ENCODE peak calls at places on chromosomes 16 and 17, in four cellular contexts. Y is Peyer's patch; S is IMR-90; I is CD8-positive, alpha-beta memory T cell. G is an unnamed sample.
A peak's percentile ranks its signal among the peaks of the same experiment; 100 is the strongest.

GRCh38 chr17:68033636-68034451 is 1.7 kb upstream of the KPNA2 start:
- DNase-seq in S (peak; percentile 65), I (no peak), Y (no peak), G (no peak)

GRCh38 chr16:87286839-87287626 is 30.2 kb downstream of the C16orf95 start:
- DNase-seq in S (no peak), I (no peak), Y (no peak), G (no peak)

GRCh38 chr17:55160501-55160900 is 104.3 kb upstream of the HLF start:
- DNase-seq in S (peak; percentile 4), Y (no peak), I (no peak), G (no peak)

GRCh38 chr16:83443972-83444371 is 363.8 kb upstream of the HSBP1 start:
- DNase-seq in S (no peak), Y (no peak), I (no peak), G (no peak)

GRCh38 chr17:17381438-17382059 is 78.4 kb downstream of the NT5M start:
- DNase-seq in I (no peak), S (no peak), Y (no peak), G (no peak)

GRCh38 chr16:67165121-67166034 is 833 bp downstream of the HSF4 start:
- DNase-seq in Y (peak; percentile 48), S (no peak), I (no peak), G (no peak)

GRCh38 chr16:35364263-35364662 is 1904.9 kb downstream of the TP53TG3F start:
- DNase-seq in I (no peak), Y (no peak), S (no peak), G (no peak)

GRCh38 chr16:50901062-50901461 is 159.2 kb downstream of the CYLD start:
- DNase-seq in S (no peak), Y (no peak), I (no peak), G (no peak)

GRCh38 chr16:86477642-86478041 is 32.7 kb upstream of the FOXF1 start:
- DNase-seq in Y (no peak), S (peak; percentile 83), I (no peak), G (no peak)

GRCh38 chr17:74374786-74375185 is 7.5 kb downstream of the GPR142 start:
- DNase-seq in S (no peak), I (no peak), Y (no peak), G (no peak)

GRCh38 chr17:6561446-6561845 is 5.1 kb upstream of the PITPNM3 start:
- DNase-seq in Y (no peak), S (no peak), I (no peak), G (no peak)

GRCh38 chr17:6558932-6559752 is 2.8 kb upstream of the PITPNM3 start:
- DNase-seq in I (peak; percentile 34), S (no peak), Y (no peak), G (no peak)

GRCh38 chr17:6558276-6558675 is 1.9 kb upstream of the PITPNM3 start:
- DNase-seq in Y (no peak), S (no peak), I (no peak), G (no peak)

GRCh38 chr17:6559753-6560215 is 3.4 kb upstream of the PITPNM3 start:
- DNase-seq in S (no peak), I (no peak), Y (no peak), G (no peak)

DNA sequence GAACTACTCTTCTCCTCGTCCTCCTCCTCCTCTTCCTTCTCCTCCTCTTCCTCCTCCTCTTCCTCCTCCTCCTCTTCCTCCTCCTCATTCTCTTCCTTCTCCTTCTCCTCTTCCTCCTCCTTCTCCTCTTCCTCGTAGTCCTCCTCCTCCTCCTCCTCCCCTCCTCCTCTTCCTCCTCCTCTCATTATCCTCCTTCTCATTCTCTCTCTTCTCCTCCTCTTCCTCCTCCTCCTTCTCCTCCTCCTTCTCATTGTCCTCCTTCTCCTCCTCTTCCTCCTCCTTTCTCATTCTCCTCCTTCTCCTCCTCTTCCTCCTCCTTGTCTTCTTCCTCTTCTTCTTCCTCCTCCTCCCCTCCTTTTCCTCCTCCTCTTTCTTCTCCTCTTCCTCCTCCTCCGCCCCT is 4.1 kb upstream of the PITPNM3 start:
- DNase-seq in I (no peak), S (no peak), Y (no peak), G (no peak)
- H3K27me3 ChIP-seq in I (peaks cover 2% of the 10 kb centered on the region), S (peaks cover 14% of the 10 kb centered on the region), Y (no peaks in the 10 kb centered on the region), G (peaks cover 16% of the 10 kb centered on the region)

GRCh38 chr16:19131809-19132777 is 18.3 kb downstream of the ITPRIPL2 start:
- DNase-seq in I (no peak), Y (no peak), S (no peak), G (no peak)
- H3K4me1 ChIP-seq in I (no peaks in the 10 kb centered on the region), Y (no peaks in the 10 kb centered on the region), S (peaks cover 32% of the 10 kb centered on the region), G (peaks cover 50% of the 10 kb centered on the region)

DNA sequence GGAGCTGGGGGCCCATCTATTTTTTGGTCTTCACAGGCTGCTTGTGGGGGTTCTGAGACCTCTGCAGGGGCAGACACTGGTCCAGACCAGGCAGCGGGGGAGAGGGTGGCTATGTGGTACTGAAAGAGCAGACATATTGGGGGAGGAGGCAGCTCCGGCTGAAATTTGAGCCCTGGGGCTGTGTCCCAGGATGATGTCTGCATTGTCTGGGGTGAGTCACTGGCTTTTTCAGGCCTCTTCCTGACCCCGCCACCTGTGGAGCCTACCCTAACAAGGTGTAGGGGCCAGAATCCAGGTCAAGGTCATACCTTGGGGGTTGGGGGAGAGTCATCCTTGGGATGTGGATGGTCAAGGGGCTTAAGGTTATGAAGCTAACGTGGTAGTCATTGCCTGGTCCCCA is 2.4 kb downstream of the CORO6 start:
- DNase-seq in S (peak; percentile 47), I (no peak), Y (no peak), G (no peak)
- H3K27me3 ChIP-seq in S (no peaks in the 10 kb centered on the region), I (no peaks in the 10 kb centered on the region), Y (no peaks in the 10 kb centered on the region), G (no peaks in the 10 kb centered on the region)

DNA sequence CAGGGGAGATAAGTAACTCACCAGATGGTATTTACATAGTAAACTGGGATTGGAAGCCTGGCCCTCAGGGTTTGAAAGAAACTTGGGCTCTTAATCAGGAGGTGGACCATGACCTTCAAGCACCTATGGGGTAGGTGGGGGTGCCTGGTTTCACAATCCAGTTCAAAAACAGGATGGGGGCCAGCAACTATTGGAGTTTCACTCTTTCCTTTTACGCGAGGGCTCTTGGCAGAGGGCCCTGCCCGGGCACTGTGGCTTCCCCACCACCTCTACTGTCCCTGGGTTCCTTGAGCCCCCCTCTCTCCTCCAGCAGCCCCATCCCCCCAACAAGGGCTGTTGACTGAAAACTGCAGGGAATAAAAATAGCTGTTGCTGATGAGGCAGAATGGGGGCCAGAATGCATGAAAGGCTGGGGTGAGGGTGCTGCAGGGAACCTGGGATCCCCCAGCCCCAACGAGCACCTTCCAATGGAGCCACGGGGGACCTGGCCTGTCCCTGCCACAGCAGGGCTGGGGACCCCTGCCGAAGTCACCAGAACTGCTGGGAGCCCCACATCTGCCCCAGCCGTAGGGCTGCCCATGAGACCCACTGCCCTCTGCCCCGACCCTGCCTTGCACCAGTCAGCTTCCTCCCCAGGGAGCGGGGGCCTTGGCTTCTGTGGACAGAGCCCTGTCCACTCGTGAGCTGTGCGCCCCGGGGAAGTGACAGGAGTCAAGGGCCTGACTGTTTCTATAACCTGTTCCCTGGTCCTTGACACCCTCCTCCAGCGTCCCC is 11.1 kb upstream of the PRR29 start:
- DNase-seq in S (no peak), I (peak; percentile 34), Y (no peak), G (no peak)
- H3K4me1 ChIP-seq in S (peaks cover 8% of the 10 kb centered on the region), I (peaks cover 21% of the 10 kb centered on the region), Y (no peaks in the 10 kb centered on the region), G (peaks cover 24% of the 10 kb centered on the region)

DNA sequence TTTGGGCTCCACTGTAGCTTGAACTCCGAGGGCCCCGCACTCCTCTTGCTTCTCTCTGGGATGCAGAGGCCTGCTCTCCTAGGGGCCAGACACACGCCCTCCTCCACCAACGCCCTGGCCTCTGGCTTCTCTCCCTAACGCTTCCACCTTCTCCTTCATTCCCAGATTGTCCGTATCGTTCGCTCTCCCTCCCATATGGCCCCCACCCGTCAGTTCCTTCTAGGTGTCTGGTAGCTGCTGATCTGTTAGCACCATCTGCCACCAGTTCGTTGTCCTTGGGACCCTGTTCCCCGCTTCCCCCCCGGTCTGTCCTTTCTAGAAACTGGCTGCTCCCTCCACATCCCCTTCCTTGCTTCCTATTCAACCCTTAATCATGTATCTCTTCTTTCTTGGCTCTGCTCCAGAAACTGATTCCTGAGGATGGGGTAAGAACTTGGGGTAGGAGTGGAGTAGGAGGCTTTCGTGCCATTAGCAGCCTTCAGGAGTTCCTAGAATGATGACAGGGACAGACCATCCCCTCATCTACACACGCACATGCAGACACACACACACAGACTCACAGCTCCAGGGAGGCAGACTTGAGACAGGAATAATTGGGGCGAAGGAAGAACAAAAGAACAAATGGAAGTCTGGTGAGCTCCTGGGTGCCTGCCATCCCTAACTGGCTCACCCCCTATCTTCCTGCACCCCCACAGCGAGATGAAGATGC is 4.3 kb downstream of the ATP1B2 start:
- DNase-seq in Y (no peak), I (no peak), S (peak; percentile 44), G (no peak)
- H3K27me3 ChIP-seq in Y (peaks cover 20% of the 10 kb centered on the region), I (peaks cover 15% of the 10 kb centered on the region), S (peaks cover 54% of the 10 kb centered on the region), G (peaks cover 7% of the 10 kb centered on the region)

G was measured in esophagus squamous epithelium.